ENCODE peak calls at places on chromosomes 4 and X, in ten cellular contexts. M, Q, D, F, C, N, G, U, R and B are unnamed samples.

GRCh38 chr4:1232661-1233621 is 16.0 kb downstream of the CTBP1 start:
- DNase-seq in M (no peak), Q (no peak), U (no peak), N (no peak), C (no peak), F (no peak), D (no peak), G (peak), R (peak), B (no peak)

GRCh38 chr4:1579834-1580686 is 104.1 kb downstream of the FAM53A start:
- DNase-seq in N (peak), M (peak), D (peak), C (no peak), G (peak), Q (peak), U (peak), F (peak), R (peak), B (no peak)

GRCh38 chr4:136754810-136755530 is 777.3 kb downstream of the PCDH18 start:
- DNase-seq in D (no peak), G (no peak), F (no peak), U (no peak), Q (no peak), R (no peak), C (no peak), N (no peak), M (no peak), B (no peak)

GRCh38 chr4:87152310-87153061 is 67.9 kb downstream of the KLHL8 start:
- DNase-seq in C (no peak), M (no peak), U (no peak), Q (no peak), F (no peak), N (no peak), R (no peak), D (no peak), G (no peak), B (no peak)

GRCh38 chr4:76212851-76213414 is 691 bp downstream of the SCARB2 start:
- DNase-seq in U (no peak), Q (peak), F (peak), C (peak), N (peak), G (peak), R (no peak), D (no peak), M (peak), B (no peak)

GRCh38 chr4:5824635-5825034 is 68.3 kb downstream of the CRMP1 start:
- DNase-seq in R (no peak), U (no peak), F (peak), Q (peak), C (no peak), N (peak), D (no peak), G (peak), M (no peak), B (no peak)

GRCh38 chr4:122602277-122603142 is 18.4 kb downstream of the IL21 start:
- DNase-seq in U (no peak), Q (peak), C (no peak), G (no peak), F (peak), M (no peak), N (peak), R (peak), D (no peak), B (no peak)

GRCh38 chrX:139831689-139832456 is 101.0 kb downstream of the ATP11C start:
- DNase-seq in Q (peak), G (no peak), F (peak), N (peak), M (no peak), D (no peak), C (no peak), R (no peak), U (no peak), B (no peak)

GRCh38 chr4:163495900-163496299 is 1.4 kb downstream of the TMA16 start:
- DNase-seq in F (no peak), N (peak), G (no peak), D (no peak), U (no peak), M (no peak), C (no peak), Q (peak), R (no peak), B (no peak)

GRCh38 chr4:21113496-21114213 is 413.4 kb downstream of the PACRGL start:
- DNase-seq in U (no peak), D (no peak), Q (no peak), N (no peak), G (no peak), F (peak), C (no peak), R (no peak), M (no peak), B (no peak)

GRCh38 chr4:43776371-43776770 is 672.2 kb downstream of the KCTD8 start:
- DNase-seq in C (no peak), Q (peak), M (no peak), N (peak), U (no peak), G (no peak), D (no peak), R (no peak), F (peak), B (no peak)